ENCODE peak calls at places on chromosome 3, in ten cellular contexts. G is left ventricle myocardium inferior; A is testis; D is GM23248; J is mesendoderm; N is K562; W is CD8-positive, alpha-beta T cell; P is sigmoid colon; O is stomach; Y is Peyer's patch. T is an unnamed sample. For H3K27me3 and H3K4me1, the result is how much of the 10 kb centered on the place peaks cover.

GRCh38 chr3:53844262-53845102 is 1.7 kb downstream of the CHDH start:
- DNase-seq in P (no peak), O (peak), G (no peak), N (no peak), J (no peak), W (no peak), D (no peak), A (no peak), Y (peak), T (no peak)

GRCh38 chr3:126857928-126858327 is 125.0 kb upstream of the PLXNA1 start:
- DNase-seq in A (no peak), N (no peak), D (no peak), G (no peak), W (no peak), O (no peak), P (peak), Y (no peak), J (no peak), T (no peak)

GRCh38 chr3:71103430-71103881 is 480.1 kb downstream of the FOXP1 start:
- DNase-seq in A (no peak), P (peak), Y (peak), D (peak), O (peak), N (no peak), J (no peak), W (no peak), G (peak), T (no peak)

GRCh38 chr3:100209948-100210776 is 50.6 kb upstream of the TBC1D23 start:
- DNase-seq in G (no peak), N (no peak), W (no peak), P (no peak), O (no peak), J (no peak), Y (no peak), D (peak), A (no peak), T (no peak)

GRCh38 chr3:72282918-72283317 is 498.0 kb upstream of the PROK2 start:
- DNase-seq in Y (no peak), W (no peak), N (no peak), A (no peak), P (no peak), D (no peak), G (no peak), J (no peak), O (no peak), T (no peak)

GRCh38 chr3:18898911-18899310 is 249.4 kb upstream of the KCNH8 start:
- DNase-seq in P (no peak), A (no peak), D (no peak), W (no peak), O (no peak), N (no peak), J (no peak), G (no peak), Y (no peak), T (no peak)

GRCh38 chr3:13040381-13041074 is 32.7 kb downstream of the IQSEC1 start:
- DNase-seq in W (peak), P (no peak), O (no peak), D (peak), G (no peak), Y (peak), J (peak), N (peak), A (no peak), T (no peak)

GRCh38 chr3:141542202-141542959 is 55.6 kb downstream of the RASA2 start:
- DNase-seq in P (no peak), D (no peak), A (no peak), Y (no peak), W (no peak), N (no peak), G (no peak), O (no peak), J (no peak), T (no peak)

GRCh38 chr3:188254489-188255070 is 100.6 kb downstream of the LPP start:
- DNase-seq in N (no peak), J (no peak), D (no peak), A (no peak), W (no peak), P (no peak), Y (no peak), O (no peak), G (no peak), T (no peak)

GRCh38 chr3:101243285-101244211 is 76.8 kb downstream of the IMPG2 start:
- DNase-seq in N (no peak), Y (no peak), J (no peak), G (no peak), D (peak), O (no peak), A (no peak), W (no peak), P (no peak), T (no peak)

GRCh38 chr3:24012589-24013257 is 67.6 kb downstream of the NR1D2 start:
- DNase-seq in W (no peak), A (no peak), G (no peak), O (no peak), N (no peak), D (no peak), Y (no peak), P (no peak), J (no peak), T (no peak)

GRCh38 chr3:168249539-168250414 is 154.1 kb upstream of the GOLIM4 start:
- DNase-seq in Y (peak), O (peak), W (no peak), A (peak), G (peak), P (peak), N (no peak), J (peak), D (peak), T (no peak)

GRCh38 chr3:148955544-148956346 is 35.6 kb upstream of the GYG1 start:
- DNase-seq in G (no peak), P (peak), Y (peak), J (peak), N (no peak), A (peak), O (peak), W (no peak), D (peak), T (peak)

GRCh38 chr3:158727499-158728377 is 4.5 kb downstream of the RARRES1 start:
- DNase-seq in Y (peak), D (peak), J (peak), G (no peak), O (peak), P (peak), N (peak), A (peak), W (peak), T (no peak)

GRCh38 chr3:36874351-36874874 is 70.4 kb downstream of the TRANK1 start:
- DNase-seq in G (no peak), O (no peak), W (no peak), D (no peak), P (no peak), Y (no peak), A (no peak), J (peak), N (no peak), T (no peak)

GRCh38 chr3:194092770-194093336 is 43.1 kb upstream of the HES1 start:
- DNase-seq in N (no peak), A (no peak), P (no peak), Y (no peak), W (no peak), J (no peak), G (no peak), O (no peak), D (no peak), T (no peak)

GRCh38 chr3:50639055-50639494 is 22.1 kb downstream of the MAPKAPK3 start:
- DNase-seq in D (peak), G (no peak), N (no peak), Y (no peak), A (no peak), O (peak), W (no peak), P (no peak), J (peak), T (no peak)

GRCh38 chr3:2856062-2856792 is 253.9 kb downstream of the IL5RA start:
- DNase-seq in N (no peak), Y (no peak), J (peak), G (no peak), O (no peak), W (no peak), P (no peak), D (no peak), A (no peak), T (no peak)

GRCh38 chr3:3893590-3893989 is 94.4 kb downstream of the LRRN1 start:
- DNase-seq in G (no peak), D (no peak), P (no peak), A (no peak), Y (no peak), N (no peak), J (no peak), W (no peak), O (no peak), T (no peak)

GRCh38 chr3:99967796-99968195 is 146.5 kb downstream of the FILIP1L start:
- DNase-seq in J (no peak), W (no peak), Y (no peak), O (no peak), A (no peak), N (no peak), G (no peak), D (peak), P (no peak), T (no peak)

GRCh38 chr3:16290007-16290826 is 25.2 kb downstream of the OXNAD1 start:
- DNase-seq in A (peak), Y (peak), W (peak), N (peak), J (peak), G (no peak), D (peak), P (no peak), O (peak), T (peak)

GRCh38 chr3:108486910-108487309 is 23.5 kb downstream of the MYH15 start:
- DNase-seq in P (no peak), J (no peak), N (no peak), O (no peak), G (peak), D (peak), A (no peak), Y (no peak), W (no peak), T (no peak)

GRCh38 chr3:72299321-72299802 is 514.4 kb upstream of the PROK2 start:
- DNase-seq in P (no peak), G (no peak), O (no peak), N (no peak), Y (no peak), W (no peak), A (no peak), D (peak), J (no peak), T (no peak)

GRCh38 chr3:167882057-167882667 is 146.6 kb downstream of the SERPINI1 start:
- DNase-seq in J (peak), Y (no peak), G (no peak), A (no peak), P (no peak), W (no peak), O (no peak), N (peak), D (peak), T (no peak)

GRCh38 chr3:127443581-127444375 is 146.8 kb downstream of the TPRA1 start:
- DNase-seq in Y (peak), W (no peak), O (peak), G (no peak), N (no peak), A (no peak), P (peak), D (no peak), J (no peak), T (no peak)

DNA sequence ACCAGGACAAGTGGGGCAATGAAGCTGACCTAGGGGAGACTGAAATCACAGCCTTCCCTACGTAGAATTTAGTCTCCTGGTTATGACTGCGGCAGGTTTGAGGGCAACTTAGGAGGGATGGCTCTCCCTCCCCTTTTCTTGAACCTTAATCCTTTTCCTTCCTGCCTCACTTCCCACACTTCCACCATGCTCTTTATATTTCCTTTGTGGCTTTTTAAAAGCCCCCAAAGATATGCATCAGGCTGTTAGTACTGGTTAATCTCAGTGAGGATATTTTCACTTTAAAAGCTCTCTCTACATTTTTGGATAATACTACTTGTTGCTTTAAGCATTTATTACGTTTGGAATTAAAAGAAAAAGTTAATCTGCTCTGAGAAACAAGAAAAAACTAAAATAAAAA is 339.2 kb downstream of the SOX2 start:
- DNase-seq in A (no peak), W (no peak), P (no peak), G (no peak), Y (no peak), J (no peak), O (no peak), D (no peak), N (no peak), T (no peak)
- H3K27me3 ChIP-seq in A (under half), W (under half), P (under half), G (under half), Y (under half), J (under half), O (under half), D (under half), N (under half), T (under half)

GRCh38 chr3:172038823-172039222 is 555 bp upstream of the FNDC3B start:
- DNase-seq in O (no peak), P (peak), N (no peak), G (no peak), A (no peak), W (no peak), Y (peak), D (peak), J (peak), T (no peak)
- H3K4me3 ChIP-seq in O (peak), P (peak), N (peak), G (peak), A (peak), W (peak), Y (peak), D (peak), J (no peak), T (peak)

GRCh38 chr3:48684480-48685143 is 1.1 kb downstream of the NCKIPSD start:
- DNase-seq in W (no peak), J (no peak), A (peak), G (peak), N (peak), O (no peak), Y (no peak), D (peak), P (peak), T (no peak)
- H3K4me1 ChIP-seq in W (under half), J (under half), A (under half), G (half or more), N (under half), O (under half), Y (under half), D (under half), P (under half), T (under half)

GRCh38 chr3:134815519-134815918 is 20.5 kb downstream of the EPHB1 start:
- DNase-seq in A (no peak), G (no peak), N (no peak), J (no peak), W (no peak), O (no peak), D (no peak), P (no peak), Y (no peak), T (no peak)

GRCh38 chr3:134817297-134817696 is 22.2 kb downstream of the EPHB1 start:
- DNase-seq in W (no peak), J (no peak), O (no peak), N (no peak), A (no peak), G (no peak), D (no peak), Y (no peak), P (no peak), T (no peak)

GRCh38 chr3:134820994-134821393 is 25.9 kb downstream of the EPHB1 start:
- DNase-seq in O (no peak), Y (no peak), G (no peak), A (no peak), J (no peak), P (no peak), N (no peak), D (no peak), W (no peak), T (no peak)

GRCh38 chr3:134822065-134822464 is 27.0 kb downstream of the EPHB1 start:
- DNase-seq in Y (no peak), A (no peak), P (no peak), J (no peak), O (no peak), G (no peak), N (no peak), W (no peak), D (no peak), T (no peak)

GRCh38 chr3:134816623-134817022 is 21.6 kb downstream of the EPHB1 start:
- DNase-seq in D (no peak), O (no peak), P (no peak), G (no peak), Y (no peak), J (no peak), W (no peak), A (no peak), N (no peak), T (no peak)
- H3K27me3 ChIP-seq in D (under half), O (under half), P (under half), G (under half), Y (under half), J (under half), W (under half), A (under half), N (under half), T (under half)

GRCh38 chr3:44649709-44650108 is 1.2 kb downstream of the ZNF35 start:
- DNase-seq in J (no peak), A (no peak), W (no peak), O (no peak), N (no peak), D (no peak), P (no peak), Y (no peak), G (no peak), T (no peak)
- H3K4me3 ChIP-seq in J (no peak), A (no peak), W (no peak), O (peak), N (no peak), D (peak), P (no peak), Y (no peak), G (peak), T (no peak)

GRCh38 chr3:189289251-189289650 is 117.5 kb downstream of the TPRG1 start:
- DNase-seq in J (no peak), G (no peak), P (no peak), Y (no peak), W (no peak), N (no peak), A (no peak), O (no peak), D (no peak), T (no peak)
- H3K4me1 ChIP-seq in J (under half), G (under half), P (under half), Y (under half), W (under half), N (under half), A (under half), O (under half), D (under half), T (under half)

GRCh38 chr3:123341871-123342630 is 106.8 kb downstream of the ADCY5 start:
- DNase-seq in O (no peak), Y (no peak), J (no peak), N (peak), A (peak), D (no peak), W (no peak), P (peak), G (peak), T (no peak)
- H3K27me3 ChIP-seq in O (under half), Y (under half), J (under half), N (under half), A (under half), D (under half), W (under half), P (under half), G (under half), T (under half)

GRCh38 chr3:184336484-184337230 is 743 bp upstream of the FAM131A start:
- DNase-seq in Y (no peak), G (no peak), D (peak), J (peak), W (no peak), O (peak), A (peak), P (peak), N (no peak), T (no peak)

GRCh38 chr3:184337315-184337714 is at the start of gene FAM131A:
- DNase-seq in N (no peak), O (no peak), J (no peak), G (peak), D (peak), A (peak), Y (no peak), P (peak), W (no peak), T (no peak)

GRCh38 chr3:184339016-184339415 is 1.6 kb downstream of the FAM131A start:
- DNase-seq in W (no peak), N (no peak), A (no peak), G (no peak), O (no peak), J (no peak), Y (no peak), D (no peak), P (no peak), T (no peak)

GRCh38 chr3:184338538-184338945 is 1.1 kb downstream of the FAM131A start:
- DNase-seq in W (peak), Y (peak), A (peak), J (peak), N (no peak), D (peak), O (peak), P (peak), G (peak), T (no peak)

GRCh38 chr3:184337981-184338380 is 581 bp downstream of the FAM131A start:
- DNase-seq in N (no peak), G (no peak), P (no peak), W (no peak), D (no peak), O (no peak), A (no peak), J (no peak), Y (no peak), T (no peak)
- H3K4me3 ChIP-seq in N (no peak), G (peak), P (peak), W (no peak), D (no peak), O (peak), A (peak), J (no peak), Y (no peak), T (no peak)

GRCh38 chr3:42807929-42808328 is 1.3 kb upstream of the ACKR2 start:
- DNase-seq in P (no peak), Y (no peak), N (no peak), D (no peak), J (peak), A (no peak), W (no peak), G (no peak), O (no peak), T (no peak)

GRCh38 chr3:42804831-42805821 is 836 bp upstream of the HIGD1A start:
- DNase-seq in W (peak), O (peak), D (peak), G (peak), N (peak), P (peak), Y (peak), A (peak), J (peak), T (no peak)

GRCh38 chr3:42814246-42814645 is 5.0 kb downstream of the ACKR2 start:
- DNase-seq in O (no peak), P (no peak), D (no peak), W (no peak), A (no peak), G (no peak), J (no peak), Y (no peak), N (no peak), T (no peak)

GRCh38 chr3:42804113-42804830 is at the start of gene HIGD1A:
- DNase-seq in W (peak), D (peak), P (peak), Y (peak), G (peak), A (peak), N (peak), J (peak), O (peak), T (peak)

GRCh38 chr3:42809202-42809601 is at the start of gene ACKR2:
- DNase-seq in A (no peak), W (no peak), O (no peak), G (no peak), P (no peak), N (no peak), Y (no peak), J (no peak), D (no peak), T (no peak)
- H3K4me1 ChIP-seq in A (under half), W (under half), O (under half), G (under half), P (under half), N (under half), Y (under half), J (under half), D (under half), T (under half)

T was measured in effector memory CD4-positive, alpha-beta T cell.